ENCODE peak calls at places on chromosome 9, in four cellular contexts. D is HepG2, H is GM12878, E is K562. T is an unnamed sample.
A peak's percentile ranks its signal among the peaks of the same experiment; 100 is the strongest.

GRCh38 chr9:113566712-113567071 is 103.2 kb downstream of the RGS3 start:
- DNase-seq in D (no peak), H (no peak), E (no peak), T (no peak)

GRCh38 chr9:85524531-85524930 is 217.2 kb downstream of the AGTPBP1 start:
- DNase-seq in H (no peak), D (no peak), E (no peak), T (no peak)

GRCh38 chr9:16899611-16900010 is 29.1 kb upstream of the BNC2 start:
- DNase-seq in D (no peak), H (no peak), E (no peak), T (no peak)

GRCh38 chr9:109452761-109453160 is 45.3 kb downstream of the PTPN3 start:
- DNase-seq in H (no peak), E (no peak), D (no peak), T (no peak)

GRCh38 chr9:34650816-34651215 is 1.2 kb upstream of the IL11RA start:
- DNase-seq in E (no peak), H (no peak), D (no peak), T (no peak)

GRCh38 chr9:79221084-79221483 is 350.7 kb upstream of the TLE4 start:
- DNase-seq in D (no peak), E (no peak), H (no peak), T (no peak)

GRCh38 chr9:137757139-137757538 is 120.4 kb upstream of the CACNA1B start:
- DNase-seq in E (no peak), D (no peak), H (no peak), T (no peak)

GRCh38 chr9:70257991-70258691 is 637 bp upstream of the SMC5 start:
- DNase-seq in H (no peak), D (peak; percentile 26), E (peak; percentile 18), T (peak; percentile 18)

GRCh38 chr9:42852133-42852532 is 668.7 kb downstream of the SPATA31A6 start:
- DNase-seq in E (no peak), H (no peak), D (peak; percentile 52), T (no peak)

GRCh38 chr9:133221177-133221809 is 12.2 kb upstream of the OBP2B start:
- DNase-seq in E (no peak), D (no peak), H (no peak), T (no peak)

GRCh38 chr9:14661421-14662059 is 31.7 kb downstream of the ZDHHC21 start:
- DNase-seq in H (no peak), D (peak; percentile 27), E (no peak), T (peak; percentile 6)

GRCh38 chr9:136858844-136859757 is 7.0 kb downstream of the MAMDC4 start:
- DNase-seq in E (no peak), H (no peak), D (no peak), T (no peak)

GRCh38 chr9:6842584-6842947 is 84.8 kb downstream of the KDM4C start:
- DNase-seq in E (no peak), D (no peak), H (no peak), T (no peak)

GRCh38 chr9:71909887-71910601 is 949 bp downstream of the ABHD17B start:
- DNase-seq in E (peak; percentile 29), H (no peak), D (peak; percentile 31), T (peak; percentile 30)

GRCh38 chr9:134055981-134056461 is 11.8 kb downstream of the BRD3 start:
- DNase-seq in E (no peak), H (no peak), D (no peak), T (no peak)

GRCh38 chr9:134185536-134186011 is 21.2 kb upstream of the RNU6ATAC start:
- DNase-seq in E (no peak), D (no peak), H (no peak), T (no peak)

GRCh38 chr9:36827593-36827992 is 206.5 kb downstream of the PAX5 start:
- DNase-seq in D (no peak), E (no peak), H (no peak), T (no peak)

GRCh38 chr9:112858625-112859147 is 32.0 kb downstream of the SLC46A2 start:
- DNase-seq in D (no peak), E (no peak), H (peak; percentile 31), T (no peak)

GRCh38 chr9:108412755-108413154 is 443.0 kb downstream of the ACTL7B start:
- DNase-seq in E (no peak), D (no peak), H (no peak), T (no peak)

GRCh38 chr9:13806731-13807130 is 507.2 kb downstream of the NFIB start:
- DNase-seq in E (no peak), D (no peak), H (no peak), T (no peak)

GRCh38 chr9:126721531-126722098 is 83.2 kb upstream of the ZBTB43 start:
- DNase-seq in H (no peak), E (no peak), D (no peak), T (no peak)

GRCh38 chr9:114446036-114446435 is 58.3 kb upstream of the AKNA start:
- DNase-seq in H (no peak), D (no peak), E (no peak), T (no peak)

GRCh38 chr9:38074441-38074943 is 5.5 kb upstream of the SHB start:
- DNase-seq in H (no peak), D (peak; percentile 72), E (no peak), T (no peak)

GRCh38 chr9:128153117-128153946 is 4.1 kb downstream of the LCN2 start:
- DNase-seq in D (no peak), H (no peak), E (no peak), T (no peak)

GRCh38 chr9:95985656-95986055 is 110.2 kb downstream of the ERCC6L2 start:
- DNase-seq in H (no peak), E (no peak), D (no peak), T (no peak)

GRCh38 chr9:112097712-112098688 is 77.1 kb downstream of the SUSD1 start:
- DNase-seq in E (peak; percentile 69), H (no peak), D (peak; percentile 33), T (peak; percentile 76)

GRCh38 chr9:25025686-25026085 is 480.0 kb upstream of the IZUMO3 start:
- DNase-seq in H (no peak), E (no peak), D (no peak), T (no peak)

GRCh38 chr9:137365552-137366444 is 57.2 kb downstream of the EXD3 start:
- DNase-seq in E (no peak), D (no peak), H (no peak), T (no peak)

GRCh38 chr9:684055-684949 is 157.2 kb upstream of the DMRT1 start:
- DNase-seq in E (no peak), H (no peak), D (no peak), T (peak; percentile 23)

GRCh38 chr9:112917027-112917986 is 26.6 kb upstream of the SLC46A2 start:
- DNase-seq in D (no peak), H (no peak), E (no peak), T (no peak)

GRCh38 chr9:135605238-135605781 is 34.0 kb downstream of the GLT6D1 start:
- DNase-seq in D (no peak), H (no peak), E (no peak), T (no peak)

GRCh38 chr9:81410201-81410600 is 279.1 kb downstream of the TLE1 start:
- DNase-seq in E (no peak), D (no peak), H (no peak), T (no peak)
- TF ChIP-seq BHLHE40 in E (no peak), D (no peak), H (no peak), T (no peak)

DNA sequence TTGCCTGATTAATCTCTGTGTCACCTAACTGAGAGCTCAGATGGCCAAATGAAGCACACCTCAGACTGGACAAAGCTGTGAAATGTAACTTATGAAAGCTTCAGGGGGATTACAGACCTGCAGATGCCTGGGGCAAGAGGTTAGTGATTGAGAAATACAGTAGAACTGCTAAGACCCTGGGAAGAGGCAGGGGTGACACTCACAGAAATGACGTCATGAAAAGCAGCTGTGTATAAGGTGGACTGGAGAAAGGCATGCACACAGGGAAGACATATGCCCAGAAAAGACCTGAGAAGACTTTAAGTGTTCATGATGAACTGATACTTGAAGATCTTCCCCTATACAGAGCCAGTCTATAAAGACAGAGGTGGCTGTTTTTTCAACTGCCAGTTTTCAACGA is 49.3 kb upstream of the SPTLC1 start:
- DNase-seq in H (no peak), D (no peak), E (peak; percentile 11), T (no peak)
- TF ChIP-seq FOXK2 in H (no peak), D (no peak), E (no peak), T (no peak)

GRCh38 chr9:98289811-98290210 is 34.4 kb upstream of the TBC1D2 start:
- DNase-seq in D (no peak), H (no peak), E (no peak), T (no peak)

GRCh38 chr9:98285446-98285845 is 30.0 kb upstream of the TBC1D2 start:
- DNase-seq in E (no peak), H (no peak), D (no peak), T (no peak)

GRCh38 chr9:98288876-98289275 is 33.4 kb upstream of the TBC1D2 start:
- DNase-seq in D (peak; percentile 10), H (no peak), E (peak; percentile 42), T (no peak)

GRCh38 chr9:98284754-98285153 is 29.3 kb upstream of the TBC1D2 start:
- DNase-seq in E (no peak), D (no peak), H (no peak), T (no peak)

DNA sequence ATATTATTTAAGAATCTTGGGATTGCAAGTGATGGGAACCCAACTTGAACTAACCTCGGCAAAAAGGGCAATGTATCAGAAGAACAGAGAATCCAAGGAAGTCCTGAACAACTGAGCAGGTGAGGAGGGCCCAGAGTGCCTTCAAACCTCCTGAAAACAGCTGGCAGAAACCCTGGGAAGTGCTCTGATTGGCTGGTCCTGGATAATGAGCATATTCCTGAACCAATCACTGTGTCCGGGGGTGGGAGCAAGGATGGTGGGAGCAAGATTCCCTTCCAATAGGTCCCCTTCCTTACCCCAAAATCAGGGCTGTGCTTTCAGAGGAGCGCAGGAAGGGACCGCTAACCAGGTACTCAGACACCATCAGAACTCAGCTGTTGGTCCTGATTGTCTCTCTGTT is 31.9 kb upstream of the TBC1D2 start:
- DNase-seq in D (no peak), H (no peak), E (peak; percentile 78), T (peak; percentile 47)
- TF ChIP-seq BHLHE40 in D (no peak), H (no peak), E (no peak), T (no peak)

DNA sequence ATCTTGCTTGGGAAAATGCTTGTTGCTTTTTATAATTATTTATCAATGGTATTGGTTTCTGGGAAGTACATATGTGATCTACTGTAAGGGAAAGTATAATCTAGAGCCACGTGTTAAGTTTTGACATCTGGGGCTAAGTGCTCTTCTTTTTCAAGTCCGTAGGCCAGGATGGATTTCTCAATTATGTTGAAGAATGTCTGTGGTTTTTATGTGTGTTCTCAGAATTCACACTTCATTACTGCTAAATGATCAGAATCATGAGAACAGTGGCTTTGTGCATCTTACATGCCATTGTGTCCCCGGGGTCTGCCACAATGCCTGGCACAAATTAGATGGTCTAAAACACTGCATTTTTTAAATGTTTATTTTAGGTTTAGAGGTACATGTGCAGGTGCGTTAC is 14.5 kb upstream of the AUH start:
- DNase-seq in E (no peak), D (no peak), H (no peak), T (no peak)
- TF ChIP-seq FOXK2 in E (no peak), D (no peak), H (no peak), T (no peak)

GRCh38 chr9:18891946-18892670 is 140.9 kb downstream of the SAXO1 start:
- DNase-seq in H (no peak), D (no peak), E (no peak), T (no peak)

GRCh38 chr9:18893051-18893450 is 140.0 kb downstream of the SAXO1 start:
- DNase-seq in H (no peak), E (no peak), D (no peak), T (no peak)

GRCh38 chr9:18888241-18888794 is 144.7 kb downstream of the SAXO1 start:
- DNase-seq in D (no peak), E (no peak), H (no peak), T (no peak)

GRCh38 chr9:18889550-18889949 is 143.5 kb downstream of the SAXO1 start:
- DNase-seq in H (no peak), E (no peak), D (no peak), T (no peak)

GRCh38 chr9:18890372-18890771 is 142.6 kb downstream of the SAXO1 start:
- DNase-seq in E (no peak), H (peak; percentile 48), D (no peak), T (no peak)
- TF ChIP-seq BHLHE40 in E (no peak), H (no peak), D (no peak), T (no peak)